ENCODE peak calls at places on chromosome X, in ten cellular contexts. M is astrocyte; R is CD8-positive, alpha-beta T cell; L is aorta; B is A549; U is SK-N-SH; C is body of pancreas; H is upper lobe of right lung; N is GM23248; T is left ventricle myocardium inferior. K is an unnamed sample. For H3K9me3, the result is how much of the 10 kb centered on the place peaks cover.

GRCh38 chrX:108270739-108271396 is 167.4 kb downstream of the COL4A6 start:
- DNase-seq in M (peak), R (no peak), L (no peak), B (no peak), U (no peak), C (no peak), H (no peak), N (peak), T (no peak), K (no peak)

GRCh38 chrX:5080812-5081211 is 1147.9 kb downstream of the NLGN4X start:
- DNase-seq in M (no peak), R (no peak), L (no peak), B (no peak), U (no peak), C (no peak), H (no peak), N (no peak), T (no peak), K (no peak)

GRCh38 chrX:7828594-7828993 is 14.4 kb upstream of the VCX start:
- DNase-seq in M (no peak), R (no peak), L (no peak), B (no peak), U (no peak), C (no peak), H (no peak), N (no peak), T (no peak), K (no peak)

GRCh38 chrX:110588164-110588563 is 207.5 kb downstream of the CHRDL1 start:
- DNase-seq in M (no peak), R (no peak), L (no peak), B (no peak), U (no peak), C (no peak), H (no peak), N (no peak), T (no peak), K (no peak)

GRCh38 chrX:1851527-1851926 is 236.7 kb downstream of the ASMT start:
- DNase-seq in M (no peak), R (no peak), L (peak), B (no peak), U (no peak), C (no peak), H (peak), N (no peak), T (no peak), K (no peak)

GRCh38 chrX:68571292-68572256 is 72.7 kb downstream of the YIPF6 start:
- DNase-seq in M (peak), R (no peak), L (no peak), B (peak), U (no peak), C (no peak), H (no peak), N (peak), T (no peak), K (no peak)

GRCh38 chrX:106917830-106918500 is 2.2 kb upstream of the CLDN2 start:
- DNase-seq in M (peak), R (peak), L (no peak), B (peak), U (no peak), C (peak), H (no peak), N (peak), T (no peak), K (no peak)

GRCh38 chrX:19904778-19905367 is 17.5 kb upstream of the SH3KBP1 start:
- DNase-seq in M (no peak), R (peak), L (no peak), B (peak), U (peak), C (peak), H (no peak), N (peak), T (no peak), K (no peak)

GRCh38 chrX:32780109-32780508 is 431.2 kb downstream of the DMD start:
- DNase-seq in M (no peak), R (no peak), L (no peak), B (no peak), U (no peak), C (no peak), H (no peak), N (no peak), T (no peak), K (no peak)

GRCh38 chrX:134604701-134605271 is 53.5 kb downstream of the PLAC1 start:
- DNase-seq in M (no peak), R (no peak), L (no peak), B (peak), U (no peak), C (peak), H (peak), N (peak), T (peak), K (no peak)

GRCh38 chrX:134484039-134484438 is 24.1 kb downstream of the HPRT1 start:
- DNase-seq in M (peak), R (no peak), L (no peak), B (peak), U (peak), C (no peak), H (no peak), N (peak), T (no peak), K (no peak)

GRCh38 chrX:48896611-48897011 is 957 bp downstream of the TIMM17B start:
- DNase-seq in M (peak), R (no peak), L (peak), B (no peak), U (no peak), C (no peak), H (no peak), N (peak), T (no peak), K (no peak)

GRCh38 chrX:97159916-97160800 is 276.4 kb downstream of the RPA4 start:
- DNase-seq in M (no peak), R (no peak), L (no peak), B (no peak), U (no peak), C (no peak), H (no peak), N (no peak), T (no peak), K (no peak)

GRCh38 chrX:134948333-134949241 is 42.2 kb upstream of the SMIM10 start:
- DNase-seq in M (peak), R (no peak), L (no peak), B (peak), U (no peak), C (no peak), H (no peak), N (peak), T (peak), K (no peak)

GRCh38 chrX:68830486-68831404 is 1.9 kb downstream of the EFNB1 start:
- DNase-seq in M (no peak), R (no peak), L (peak), B (no peak), U (peak), C (no peak), H (no peak), N (no peak), T (no peak), K (no peak)

GRCh38 chrX:132692066-132692465 is 203.2 kb upstream of the MBNL3 start:
- DNase-seq in M (no peak), R (no peak), L (no peak), B (no peak), U (no peak), C (no peak), H (no peak), N (peak), T (no peak), K (no peak)

GRCh38 chrX:124506031-124506430 is 159.7 kb downstream of the SH2D1A start:
- DNase-seq in M (no peak), R (no peak), L (no peak), B (no peak), U (no peak), C (no peak), H (no peak), N (no peak), T (no peak), K (no peak)

GRCh38 chrX:50093627-50094026 is 107.2 kb downstream of the AKAP4 start:
- DNase-seq in M (no peak), R (no peak), L (no peak), B (no peak), U (no peak), C (no peak), H (no peak), N (no peak), T (no peak), K (no peak)

GRCh38 chrX:23333842-23334535 is 660 bp upstream of the PTCHD1 start:
- DNase-seq in M (no peak), R (no peak), L (peak), B (no peak), U (peak), C (no peak), H (peak), N (no peak), T (no peak), K (no peak)

GRCh38 chrX:21193196-21193595 is 181.0 kb upstream of the CNKSR2 start:
- DNase-seq in M (no peak), R (no peak), L (no peak), B (no peak), U (no peak), C (no peak), H (no peak), N (no peak), T (no peak), K (no peak)

GRCh38 chrX:10972731-10973130 is 138.4 kb upstream of the HCCS start:
- DNase-seq in M (peak), R (no peak), L (no peak), B (no peak), U (no peak), C (no peak), H (no peak), N (peak), T (no peak), K (no peak)

GRCh38 chrX:50814701-50815476 is 895 bp upstream of the SHROOM4 start:
- DNase-seq in M (peak), R (no peak), L (peak), B (no peak), U (no peak), C (no peak), H (no peak), N (peak), T (no peak), K (no peak)

GRCh38 chrX:9646471-9647038 is 119.1 kb downstream of the GPR143 start:
- DNase-seq in M (peak), R (no peak), L (no peak), B (no peak), U (no peak), C (no peak), H (no peak), N (no peak), T (no peak), K (no peak)

GRCh38 chrX:110383414-110383813 is 24.8 kb downstream of the RTL9 start:
- DNase-seq in M (peak), R (no peak), L (no peak), B (no peak), U (no peak), C (no peak), H (no peak), N (peak), T (no peak), K (no peak)

DNA sequence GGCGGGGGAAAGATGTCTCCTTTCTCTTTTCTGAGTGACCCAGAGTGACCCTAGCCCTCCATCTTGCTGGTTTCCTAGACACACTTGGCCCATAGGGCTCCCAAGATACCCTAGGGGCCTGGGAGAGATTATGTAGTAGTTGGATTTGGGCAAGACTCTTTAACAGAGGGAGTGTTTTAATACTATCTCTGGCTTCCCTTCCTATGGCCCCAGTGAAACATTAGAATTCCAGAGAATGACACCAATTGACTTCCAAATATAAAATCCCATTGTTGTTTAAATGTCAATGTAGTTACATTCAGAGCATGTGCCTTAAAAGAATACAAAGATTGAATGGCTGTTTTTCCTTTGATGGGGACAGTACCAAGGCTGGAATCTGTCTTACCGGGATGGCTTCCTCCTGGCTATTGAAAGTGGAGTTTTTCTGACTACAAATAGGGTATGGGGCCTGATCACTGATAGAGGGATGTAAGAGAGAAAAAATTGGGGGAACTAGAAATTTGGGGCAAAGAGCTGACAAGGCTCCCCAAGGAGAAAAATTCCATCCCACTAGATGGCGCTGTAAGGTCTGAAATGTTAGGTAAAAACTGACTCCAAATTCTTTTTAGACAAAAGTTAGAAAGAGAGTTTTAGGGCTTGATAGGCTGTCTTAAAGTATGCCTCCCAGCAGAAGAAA is 10.7 kb downstream of the TENT5D start:
- DNase-seq in M (no peak), R (no peak), L (no peak), B (no peak), U (peak), C (no peak), H (no peak), N (peak), T (no peak), K (no peak)
- H3K9me3 ChIP-seq in M (under half), R (under half), L (under half), B (under half), U (under half), C (under half), H (under half), N (under half), T (under half), K (under half)

GRCh38 chrX:152989292-152989658 is 4.6 kb downstream of the PNMA5 start:
- DNase-seq in M (no peak), R (no peak), L (no peak), B (no peak), U (no peak), C (no peak), H (no peak), N (peak), T (no peak), K (no peak)

GRCh38 chrX:152987801-152988200 is 6.1 kb downstream of the PNMA5 start:
- DNase-seq in M (no peak), R (no peak), L (no peak), B (no peak), U (no peak), C (no peak), H (no peak), N (no peak), T (no peak), K (no peak)

GRCh38 chrX:152992120-152992519 is 1.8 kb downstream of the PNMA5 start:
- DNase-seq in M (no peak), R (no peak), L (no peak), B (no peak), U (no peak), C (no peak), H (no peak), N (no peak), T (no peak), K (no peak)

GRCh38 chrX:152991123-152991522 is 2.8 kb downstream of the PNMA5 start:
- DNase-seq in M (no peak), R (no peak), L (no peak), B (no peak), U (no peak), C (no peak), H (no peak), N (no peak), T (no peak), K (no peak)

GRCh38 chrX:152988536-152989291 is 5.2 kb downstream of the PNMA5 start:
- DNase-seq in M (no peak), R (no peak), L (no peak), B (no peak), U (no peak), C (no peak), H (no peak), N (no peak), T (no peak), K (no peak)
- H3K9me3 ChIP-seq in M (under half), R (under half), L (under half), B (under half), U (under half), C (under half), H (under half), N (under half), T (under half), K (under half)

DNA sequence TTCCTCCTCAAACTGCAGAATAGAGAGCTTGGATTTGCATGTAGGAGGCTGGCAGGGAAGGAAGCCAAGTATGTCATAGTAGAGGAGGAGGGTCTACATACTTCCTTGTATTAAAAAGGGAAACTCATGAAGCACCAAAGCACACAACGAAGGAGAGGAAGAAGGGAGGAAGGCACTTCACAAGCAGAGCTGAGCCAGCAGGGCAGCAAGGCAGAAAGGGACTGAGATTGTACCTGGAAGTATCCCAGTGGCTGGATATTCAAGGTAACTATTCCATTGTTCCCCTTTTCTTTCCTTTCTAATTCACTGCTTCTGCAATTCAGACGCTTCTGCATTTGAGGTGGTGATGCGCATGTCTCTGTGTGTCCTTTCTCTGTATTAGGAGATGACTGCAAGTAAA is 54.8 kb downstream of the UBQLN2 start:
- DNase-seq in M (no peak), R (no peak), L (no peak), B (no peak), U (no peak), C (no peak), H (no peak), N (no peak), T (no peak), K (no peak)
- H3K9me3 ChIP-seq in M (under half), R (under half), L (under half), B (under half), U (under half), C (under half), H (under half), N (under half), T (under half), K (under half)

DNA sequence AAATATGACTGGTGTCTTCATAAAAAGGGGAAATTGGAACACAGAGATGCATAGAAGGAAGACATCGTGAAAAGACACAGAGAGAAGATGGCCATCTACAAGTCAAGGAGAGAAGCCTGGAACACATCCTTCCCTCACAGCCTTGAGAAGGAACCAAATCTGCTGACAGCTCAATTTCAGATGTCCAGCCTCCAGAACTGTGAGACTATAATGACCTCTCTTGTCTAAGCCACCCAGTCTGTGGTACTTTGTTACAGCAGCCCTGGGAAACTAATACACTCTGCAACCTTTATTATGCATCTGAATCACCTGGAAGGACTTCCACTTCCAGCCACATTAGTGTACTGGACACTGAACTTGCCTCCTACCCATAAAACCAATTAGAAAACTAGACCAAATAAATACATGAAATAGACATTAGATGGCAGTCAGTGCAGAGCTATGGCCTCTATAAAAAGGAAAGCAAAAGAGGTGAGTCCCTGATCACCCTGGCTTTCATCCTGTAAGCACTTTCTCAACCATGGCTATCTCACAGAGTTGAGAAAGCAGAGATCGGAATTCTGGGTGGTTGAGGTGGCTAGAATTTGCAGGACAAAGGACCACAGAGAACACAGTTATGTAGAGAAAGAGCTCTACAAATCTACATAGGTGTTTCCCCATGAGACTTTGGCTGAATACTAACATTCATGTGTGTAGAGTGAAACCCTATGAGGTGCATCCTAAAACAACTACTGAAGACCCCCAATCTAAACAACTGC is 25.7 kb downstream of the GAB3 start:
- DNase-seq in M (no peak), R (no peak), L (no peak), B (no peak), U (no peak), C (no peak), H (no peak), N (no peak), T (no peak), K (no peak)
- H3K9me3 ChIP-seq in M (under half), R (under half), L (under half), B (under half), U (under half), C (under half), H (under half), N (under half), T (under half), K (under half)

K was measured in breast epithelium.